ENCODE peak calls at places on chromosome 21, in seven cellular contexts. F, P, K, E, Q, H and U are unnamed samples.

GRCh38 chr21:35136586-35137254 is 87.6 kb upstream of the RUNX1 start:
- DNase-seq in P (no peak), Q (no peak), E (no peak), F (peak), H (no peak), K (no peak), U (peak)

GRCh38 chr21:36989699-36990507 is 16.6 kb upstream of the RIPPLY3 start:
- DNase-seq in Q (peak), F (peak), E (peak), K (peak), P (peak), H (peak), U (peak)

GRCh38 chr21:43366656-43367055 is 60.3 kb downstream of the SIK1 start:
- DNase-seq in H (no peak), Q (no peak), P (no peak), E (no peak), K (no peak), F (no peak), U (no peak)

GRCh38 chr21:37244506-37245083 is 22.5 kb downstream of the VPS26C start:
- DNase-seq in E (no peak), P (no peak), F (peak), Q (no peak), K (no peak), H (no peak), U (peak)

GRCh38 chr21:32593690-32594089 is 8.4 kb upstream of the TCP10L start:
- DNase-seq in K (no peak), P (no peak), F (no peak), E (no peak), Q (no peak), H (no peak), U (no peak)

GRCh38 chr21:14836950-14837349 is 227.8 kb downstream of the NRIP1 start:
- DNase-seq in E (no peak), K (no peak), Q (no peak), P (no peak), F (no peak), H (no peak), U (no peak)

GRCh38 chr21:32806810-32807386 is 35.3 kb upstream of the PAXBP1 start:
- DNase-seq in E (no peak), Q (no peak), P (no peak), K (no peak), F (no peak), H (no peak), U (peak)

GRCh38 chr21:26366781-26367180 is 196.2 kb upstream of the APP start:
- DNase-seq in Q (no peak), P (no peak), F (no peak), H (no peak), E (no peak), K (no peak), U (no peak)

GRCh38 chr21:37435120-37435519 is 68.5 kb downstream of the DYRK1A start:
- DNase-seq in K (no peak), F (peak), P (peak), E (no peak), Q (peak), H (peak), U (peak)

GRCh38 chr21:27636671-27637070 is 669.8 kb upstream of the ADAMTS5 start:
- DNase-seq in H (no peak), P (no peak), F (no peak), E (no peak), Q (no peak), K (no peak), U (no peak)

GRCh38 chr21:27633631-27634030 is 666.7 kb upstream of the ADAMTS5 start:
- DNase-seq in H (no peak), E (no peak), K (no peak), Q (no peak), P (no peak), F (peak), U (peak)

GRCh38 chr21:27631471-27631870 is 664.6 kb upstream of the ADAMTS5 start:
- DNase-seq in Q (no peak), E (no peak), F (peak), K (no peak), P (no peak), H (no peak), U (peak)
- H3K4me3 ChIP-seq in Q (no peak), E (no peak), F (no peak), K (no peak), P (no peak), H (no peak), U (no peak)

GRCh38 chr21:39712976-39713375 is 32.0 kb upstream of the IGSF5 start:
- DNase-seq in F (no peak), E (no peak), Q (no peak), P (no peak), K (no peak), H (no peak), U (no peak)
- TF ChIP-seq CTCF in F (no peak), E (no peak), Q (no peak), P (no peak), K (no peak), H (no peak), U (no peak)

GRCh38 chr21:41952568-41953248 is 1.1 kb downstream of the C2CD2 start:
- DNase-seq in K (no peak), P (no peak), E (no peak), F (no peak), H (no peak), Q (no peak), U (no peak)
- H3K4me3 ChIP-seq in K (peak), P (peak), E (peak), F (peak), H (peak), Q (peak), U (peak)

GRCh38 chr21:25350056-25350455 is 257.2 kb downstream of the MRPL39 start:
- DNase-seq in F (peak), P (no peak), E (no peak), Q (no peak), H (no peak), K (no peak), U (peak)
- TF ChIP-seq CTCF in F (peak), P (no peak), E (no peak), Q (no peak), H (no peak), K (peak), U (peak)

GRCh38 chr21:45642122-45642813 is 1.3 kb upstream of the PCBP3 start:
- DNase-seq in H (no peak), E (no peak), Q (no peak), K (no peak), F (peak), P (no peak), U (no peak)

GRCh38 chr21:45640888-45641479 is 2.5 kb upstream of the PCBP3 start:
- DNase-seq in Q (no peak), K (no peak), F (peak), H (no peak), E (no peak), P (no peak), U (peak)

GRCh38 chr21:45641480-45642035 is 2.0 kb upstream of the PCBP3 start:
- DNase-seq in F (no peak), Q (no peak), H (no peak), P (no peak), E (no peak), K (no peak), U (no peak)

GRCh38 chr21:45643021-45643980 is at the start of gene PCBP3:
- DNase-seq in P (peak), E (peak), K (peak), H (peak), Q (peak), F (peak), U (peak)

GRCh38 chr21:45644041-45644906 is 749 bp downstream of the PCBP3 start:
- DNase-seq in K (no peak), E (no peak), Q (no peak), F (peak), P (no peak), H (no peak), U (no peak)
- H3K4me3 ChIP-seq in K (peak), E (peak), Q (peak), F (peak), P (peak), H (peak), U (peak)

DNA sequence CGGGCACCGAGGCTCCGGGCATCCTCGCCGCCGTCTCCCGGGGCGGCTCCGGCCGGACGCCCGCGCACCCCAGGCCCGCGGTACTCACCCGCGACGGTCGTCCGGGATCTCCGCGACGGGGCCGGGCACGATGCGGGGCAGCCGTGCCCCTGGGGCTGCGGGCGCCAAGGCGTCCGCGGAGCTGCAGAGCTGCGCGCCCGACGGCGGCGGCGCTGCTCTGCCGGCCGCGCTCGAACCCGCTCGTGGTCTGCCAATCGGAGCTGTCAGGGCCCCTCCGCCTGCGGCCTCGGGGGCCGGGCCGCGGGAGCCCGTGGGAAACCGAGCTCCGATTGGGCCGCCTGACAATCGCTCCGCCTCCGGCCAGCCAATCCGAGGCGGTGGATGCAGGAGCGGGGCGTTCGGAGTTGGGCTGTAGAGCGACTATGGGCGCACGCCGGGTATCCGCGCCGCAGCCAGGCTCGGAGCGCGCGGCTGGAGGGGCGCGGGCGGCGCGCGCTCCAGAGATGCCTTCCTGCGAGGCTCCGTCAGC is 100.6 kb upstream of the SOD1 start:
- DNase-seq in P (peak), Q (peak), E (no peak), H (no peak), F (peak), K (peak), U (peak)
- TF ChIP-seq CTCF in P (peak), Q (no peak), E (no peak), H (no peak), F (no peak), K (no peak), U (peak)